ENCODE peak calls at places on chromosome 11, in four cellular contexts. One of them, this sample, is unnamed.

GRCh38 chr11:128691802-128692749 is 1.8 kb upstream of the FLI1 start:
- DNase-seq in AG09309: no peak
- DNase-seq in pancreas: no peak
- DNase-seq in epithelial cell of proximal tubule: no peak
- DNase-seq in this sample: no peak

GRCh38 chr11:67372993-67373915 is at the start of gene CLCF1:
- DNase-seq in AG09309: no peak
- DNase-seq in pancreas: peak
- DNase-seq in epithelial cell of proximal tubule: no peak
- DNase-seq in this sample: no peak

GRCh38 chr11:94786264-94787126 is 18.3 kb downstream of the AMOTL1 start:
- DNase-seq in AG09309: no peak
- DNase-seq in pancreas: no peak
- DNase-seq in epithelial cell of proximal tubule: no peak
- DNase-seq in this sample: no peak

GRCh38 chr11:134120921-134121526 is 52.2 kb downstream of the JAM3 start:
- DNase-seq in AG09309: no peak
- DNase-seq in pancreas: no peak
- DNase-seq in epithelial cell of proximal tubule: no peak
- DNase-seq in this sample: no peak

GRCh38 chr11:47099213-47099917 is 77.3 kb downstream of the ARFGAP2 start:
- DNase-seq in AG09309: no peak
- DNase-seq in pancreas: no peak
- DNase-seq in epithelial cell of proximal tubule: no peak
- DNase-seq in this sample: no peak

GRCh38 chr11:78730267-78730824 is 155.7 kb upstream of the NARS2 start:
- DNase-seq in AG09309: no peak
- DNase-seq in pancreas: no peak
- DNase-seq in epithelial cell of proximal tubule: no peak
- DNase-seq in this sample: no peak

GRCh38 chr11:86671386-86672006 is 920 bp downstream of the ME3 start:
- DNase-seq in AG09309: no peak
- DNase-seq in pancreas: peak
- DNase-seq in epithelial cell of proximal tubule: no peak
- DNase-seq in this sample: no peak

GRCh38 chr11:47918370-47918690 is 62.0 kb upstream of the PTPRJ start:
- DNase-seq in AG09309: no peak
- DNase-seq in pancreas: no peak
- DNase-seq in epithelial cell of proximal tubule: no peak
- DNase-seq in this sample: no peak

GRCh38 chr11:109696191-109696897 is 274.4 kb downstream of the C11orf87 start:
- DNase-seq in AG09309: no peak
- DNase-seq in pancreas: no peak
- DNase-seq in epithelial cell of proximal tubule: no peak
- DNase-seq in this sample: no peak

GRCh38 chr11:10355257-10355661 is 50.4 kb downstream of the ADM start:
- DNase-seq in AG09309: peak
- DNase-seq in pancreas: no peak
- DNase-seq in epithelial cell of proximal tubule: peak
- DNase-seq in this sample: no peak

GRCh38 chr11:131628739-131629138 is 258.3 kb downstream of the NTM start:
- DNase-seq in AG09309: no peak
- DNase-seq in pancreas: no peak
- DNase-seq in epithelial cell of proximal tubule: no peak
- DNase-seq in this sample: no peak

GRCh38 chr11:72091292-72091691 is 10.6 kb downstream of the LRRC51 start:
- DNase-seq in AG09309: no peak
- DNase-seq in pancreas: peak
- DNase-seq in epithelial cell of proximal tubule: no peak
- DNase-seq in this sample: no peak

GRCh38 chr11:72135891-72136676 is 559 bp downstream of the FOLR3 start:
- DNase-seq in AG09309: no peak
- DNase-seq in pancreas: no peak
- DNase-seq in epithelial cell of proximal tubule: no peak
- DNase-seq in this sample: no peak

GRCh38 chr11:2362414-2362813 is 14.7 kb upstream of the CD81 start:
- DNase-seq in AG09309: no peak
- DNase-seq in pancreas: no peak
- DNase-seq in epithelial cell of proximal tubule: no peak
- DNase-seq in this sample: no peak

GRCh38 chr11:104043678-104044239 is 7.3 kb downstream of the DDI1 start:
- DNase-seq in AG09309: no peak
- DNase-seq in pancreas: no peak
- DNase-seq in epithelial cell of proximal tubule: no peak
- DNase-seq in this sample: no peak

GRCh38 chr11:7609015-7609414 is 64.3 kb downstream of the CYB5R2 start:
- DNase-seq in AG09309: no peak
- DNase-seq in pancreas: no peak
- DNase-seq in epithelial cell of proximal tubule: no peak
- DNase-seq in this sample: no peak

GRCh38 chr11:54603898-54604297 is at the start of gene OR4C46:
- DNase-seq in AG09309: no peak
- DNase-seq in pancreas: no peak
- DNase-seq in epithelial cell of proximal tubule: no peak
- DNase-seq in this sample: no peak

GRCh38 chr11:77089004-77089545 is 13.6 kb upstream of the OMP start:
- DNase-seq in AG09309: no peak
- DNase-seq in pancreas: no peak
- DNase-seq in epithelial cell of proximal tubule: no peak
- DNase-seq in this sample: no peak

GRCh38 chr11:2928605-2929510 is at the start of gene PHLDA2:
- DNase-seq in AG09309: no peak
- DNase-seq in pancreas: peak
- DNase-seq in epithelial cell of proximal tubule: no peak
- DNase-seq in this sample: no peak

GRCh38 chr11:78532991-78533861 is 41.4 kb downstream of the NARS2 start:
- DNase-seq in AG09309: no peak
- DNase-seq in pancreas: no peak
- DNase-seq in epithelial cell of proximal tubule: no peak
- DNase-seq in this sample: no peak

GRCh38 chr11:59894616-59895015 is 16.0 kb downstream of the OOSP3 start:
- DNase-seq in AG09309: no peak
- DNase-seq in pancreas: no peak
- DNase-seq in epithelial cell of proximal tubule: no peak
- DNase-seq in this sample: no peak

GRCh38 chr11:76662656-76663460 is 7.7 kb downstream of the LRRC32 start:
- DNase-seq in AG09309: no peak
- DNase-seq in pancreas: no peak
- DNase-seq in epithelial cell of proximal tubule: no peak
- DNase-seq in this sample: no peak

GRCh38 chr11:110525883-110526282 is 96.1 kb downstream of the FDX1 start:
- DNase-seq in AG09309: peak
- DNase-seq in pancreas: no peak
- DNase-seq in epithelial cell of proximal tubule: peak
- DNase-seq in this sample: no peak

GRCh38 chr11:112355726-112356125 is 95.1 kb upstream of the PLET1 start:
- DNase-seq in AG09309: no peak
- DNase-seq in pancreas: no peak
- DNase-seq in epithelial cell of proximal tubule: no peak
- DNase-seq in this sample: no peak

GRCh38 chr11:30521297-30522071 is 64.7 kb downstream of the MPPED2 start:
- DNase-seq in AG09309: no peak
- DNase-seq in pancreas: no peak
- DNase-seq in epithelial cell of proximal tubule: no peak
- DNase-seq in this sample: no peak

GRCh38 chr11:30522825-30523224 is 63.3 kb downstream of the MPPED2 start:
- DNase-seq in AG09309: no peak
- DNase-seq in pancreas: no peak
- DNase-seq in epithelial cell of proximal tubule: no peak
- DNase-seq in this sample: no peak

GRCh38 chr11:30527566-30527965 is 58.6 kb downstream of the MPPED2 start:
- DNase-seq in AG09309: no peak
- DNase-seq in pancreas: no peak
- DNase-seq in epithelial cell of proximal tubule: no peak
- DNase-seq in this sample: no peak

GRCh38 chr11:30526558-30526957 is 59.6 kb downstream of the MPPED2 start:
- DNase-seq in AG09309: no peak
- DNase-seq in pancreas: no peak
- DNase-seq in epithelial cell of proximal tubule: no peak
- DNase-seq in this sample: no peak
- H3K4me3 ChIP-seq in AG09309: no peak
- H3K4me3 ChIP-seq in pancreas: no peak
- H3K4me3 ChIP-seq in epithelial cell of proximal tubule: no peak
- H3K4me3 ChIP-seq in this sample: no peak

GRCh38 chr11:84564180-84564866 is 1062.8 kb downstream of the DLG2 start:
- DNase-seq in AG09309: no peak
- DNase-seq in pancreas: peak
- DNase-seq in epithelial cell of proximal tubule: peak
- DNase-seq in this sample: no peak

GRCh38 chr11:84563356-84563755 is 1063.8 kb downstream of the DLG2 start:
- DNase-seq in AG09309: no peak
- DNase-seq in pancreas: no peak
- DNase-seq in epithelial cell of proximal tubule: no peak
- DNase-seq in this sample: no peak

GRCh38 chr11:84566681-84567080 is 1060.5 kb downstream of the DLG2 start:
- DNase-seq in AG09309: no peak
- DNase-seq in pancreas: no peak
- DNase-seq in epithelial cell of proximal tubule: no peak
- DNase-seq in this sample: no peak

DNA sequence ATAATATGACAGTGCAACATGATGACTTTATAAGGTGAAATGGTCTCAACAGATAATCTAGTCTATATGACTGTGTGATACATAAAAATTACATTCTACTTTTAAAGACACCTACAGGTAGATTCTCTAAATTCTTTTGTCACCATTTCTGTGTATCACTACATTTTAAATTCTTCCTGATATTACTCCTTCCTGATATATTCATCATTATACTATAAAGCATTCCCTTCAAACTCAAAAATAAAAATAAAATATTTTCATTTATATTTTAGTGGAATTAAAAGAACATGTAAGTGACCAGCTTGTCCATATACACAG is 1062.3 kb downstream of the DLG2 start:
- DNase-seq in AG09309: no peak
- DNase-seq in pancreas: no peak
- DNase-seq in epithelial cell of proximal tubule: no peak
- DNase-seq in this sample: no peak
- TF ChIP-seq CTCF in AG09309: no peak
- TF ChIP-seq CTCF in pancreas: no peak
- TF ChIP-seq CTCF in epithelial cell of proximal tubule: no peak
- TF ChIP-seq CTCF in this sample: no peak

GRCh38 chr11:73323464-73323863 is 15.4 kb downstream of the ARHGEF17 start:
- DNase-seq in AG09309: no peak
- DNase-seq in pancreas: no peak
- DNase-seq in epithelial cell of proximal tubule: no peak
- DNase-seq in this sample: no peak
- H3K4me3 ChIP-seq in AG09309: no peak
- H3K4me3 ChIP-seq in pancreas: no peak
- H3K4me3 ChIP-seq in epithelial cell of proximal tubule: no peak
- H3K4me3 ChIP-seq in this sample: no peak

GRCh38 chr11:27716850-27717249 is 16.6 kb upstream of the BDNF start:
- DNase-seq in AG09309: peak
- DNase-seq in pancreas: no peak
- DNase-seq in epithelial cell of proximal tubule: no peak
- DNase-seq in this sample: peak
- TF ChIP-seq CTCF in AG09309: peak
- TF ChIP-seq CTCF in pancreas: no peak
- TF ChIP-seq CTCF in epithelial cell of proximal tubule: peak
- TF ChIP-seq CTCF in this sample: peak

GRCh38 chr11:69350596-69350995 is 56.6 kb downstream of the MYEOV start:
- DNase-seq in AG09309: no peak
- DNase-seq in pancreas: no peak
- DNase-seq in epithelial cell of proximal tubule: no peak
- DNase-seq in this sample: no peak

GRCh38 chr11:69352715-69353325 is 58.9 kb downstream of the MYEOV start:
- DNase-seq in AG09309: peak
- DNase-seq in pancreas: no peak
- DNase-seq in epithelial cell of proximal tubule: peak
- DNase-seq in this sample: peak

GRCh38 chr11:69350040-69350439 is 56.1 kb downstream of the MYEOV start:
- DNase-seq in AG09309: no peak
- DNase-seq in pancreas: no peak
- DNase-seq in epithelial cell of proximal tubule: no peak
- DNase-seq in this sample: no peak

GRCh38 chr11:69352181-69352580 is 58.2 kb downstream of the MYEOV start:
- DNase-seq in AG09309: no peak
- DNase-seq in pancreas: no peak
- DNase-seq in epithelial cell of proximal tubule: no peak
- DNase-seq in this sample: no peak

GRCh38 chr11:69351460-69351859 is 57.5 kb downstream of the MYEOV start:
- DNase-seq in AG09309: no peak
- DNase-seq in pancreas: no peak
- DNase-seq in epithelial cell of proximal tubule: peak
- DNase-seq in this sample: no peak
- H3K4me3 ChIP-seq in AG09309: no peak
- H3K4me3 ChIP-seq in pancreas: no peak
- H3K4me3 ChIP-seq in epithelial cell of proximal tubule: no peak
- H3K4me3 ChIP-seq in this sample: no peak